ENCODE peak calls at places on chromosomes 5 and 9, in four cellular contexts. F, T, Y and D are unnamed samples.

GRCh38 chr5:86768699-86769202 is 151.0 kb downstream of the COX7C start:
- DNase-seq in F (no peak), T (no peak), Y (no peak), D (no peak)

GRCh38 chr5:94793113-94793815 is 174.8 kb downstream of the SLF1 start:
- DNase-seq in F (no peak), T (peak), Y (no peak), D (no peak)

GRCh38 chr5:27158171-27158570 is 119.8 kb upstream of the CDH9 start:
- DNase-seq in F (no peak), T (no peak), Y (no peak), D (peak)

GRCh38 chr9:133582501-133583045 is 26.6 kb downstream of the FAM163B start:
- DNase-seq in F (no peak), T (no peak), Y (no peak), D (no peak)

GRCh38 chr5:150234606-150235547 is 45.0 kb downstream of the SLC6A7 start:
- DNase-seq in F (no peak), T (no peak), Y (no peak), D (no peak)

GRCh38 chr9:7209990-7210389 is 452.2 kb downstream of the KDM4C start:
- DNase-seq in F (no peak), T (no peak), Y (no peak), D (no peak)

GRCh38 chr9:76592105-76593010 is 133.4 kb downstream of the GCNT1 start:
- DNase-seq in F (no peak), T (no peak), Y (no peak), D (no peak)

GRCh38 chr5:65790371-65791163 is 68.6 kb downstream of the NLN start:
- DNase-seq in F (peak), T (no peak), Y (no peak), D (no peak)

GRCh38 chr5:135174315-135175096 is 140.5 kb upstream of the PITX1 start:
- DNase-seq in F (no peak), T (no peak), Y (no peak), D (no peak)

GRCh38 chr9:113873926-113874325 is 2.2 kb upstream of the ZNF618 start:
- DNase-seq in F (no peak), T (no peak), Y (no peak), D (no peak)

GRCh38 chr5:52740007-52740406 is 47.7 kb upstream of the ITGA1 start:
- DNase-seq in F (no peak), T (no peak), Y (no peak), D (no peak)

GRCh38 chr9:110777201-110777842 is 108.7 kb downstream of the MUSK start:
- DNase-seq in F (no peak), T (no peak), Y (no peak), D (peak)

GRCh38 chr9:135775911-135776310 is 73.9 kb downstream of the KCNT1 start:
- DNase-seq in F (no peak), T (no peak), Y (no peak), D (no peak)

GRCh38 chr9:121851641-121852091 is 200.2 kb downstream of the DAB2IP start:
- DNase-seq in F (no peak), T (no peak), Y (no peak), D (no peak)

GRCh38 chr9:38057416-38058195 is 11.4 kb downstream of the SHB start:
- DNase-seq in F (no peak), T (no peak), Y (no peak), D (no peak)

GRCh38 chr9:117945286-117945685 is 241.1 kb downstream of the TLR4 start:
- DNase-seq in F (no peak), T (no peak), Y (no peak), D (no peak)